ENCODE peak calls at places on chromosomes 3 and 15, in four cellular contexts. D is GM12878, X is H1, J is HepG2. M is an unnamed sample.
A peak's percentile ranks its signal among the peaks of the same experiment; 100 is the strongest.

GRCh38 chr3:172222474-172223071 is 183.2 kb downstream of the FNDC3B start:
- DNase-seq in D (no peak), X (no peak), J (no peak), M (no peak)

GRCh38 chr15:57375827-57376694 is at the start of gene CGNL1:
- DNase-seq in D (no peak), X (no peak), J (peak; percentile 14), M (no peak)

GRCh38 chr3:139104062-139104461 is 59.4 kb upstream of the PRR23C start:
- DNase-seq in D (no peak), X (no peak), J (no peak), M (no peak)

GRCh38 chr15:63360170-63360569 is 21.5 kb downstream of the CA12 start:
- DNase-seq in D (no peak), X (no peak), J (no peak), M (no peak)

GRCh38 chr3:123698813-123699212 is 114.0 kb upstream of the HACD2 start:
- DNase-seq in D (no peak), X (no peak), J (no peak), M (no peak)

GRCh38 chr15:62849316-62850129 is 193.0 kb upstream of the TPM1 start:
- DNase-seq in D (no peak), X (no peak), J (no peak), M (peak; percentile 75)

GRCh38 chr3:184314700-184315505 is 497 bp downstream of the EIF4G1 start:
- DNase-seq in D (no peak), X (no peak), J (peak; percentile 48), M (no peak)

GRCh38 chr3:50612234-50612972 is 829 bp upstream of the CISH start:
- DNase-seq in D (no peak), X (no peak), J (no peak), M (no peak)

GRCh38 chr3:188270423-188270972 is 116.5 kb downstream of the LPP start:
- DNase-seq in D (no peak), X (no peak), J (peak; percentile 89), M (no peak)

GRCh38 chr3:111112913-111113312 is 41.3 kb downstream of the NECTIN3 start:
- DNase-seq in D (no peak), X (no peak), J (no peak), M (no peak)

GRCh38 chr15:58839485-58839884 is 68.4 kb downstream of the MINDY2 start:
- DNase-seq in D (no peak), X (no peak), J (peak; percentile 24), M (no peak)

GRCh38 chr3:127734754-127735473 is 62.2 kb downstream of the ABTB1 start:
- DNase-seq in D (no peak), X (no peak), J (no peak), M (peak; percentile 39)

GRCh38 chr3:118272976-118273375 is 761.7 kb downstream of the IGSF11 start:
- DNase-seq in D (no peak), X (no peak), J (no peak), M (no peak)

GRCh38 chr3:125143982-125144652 is 68.4 kb downstream of the SLC12A8 start:
- DNase-seq in D (no peak), X (no peak), J (no peak), M (no peak)

GRCh38 chr15:37199546-37199945 is 99.2 kb upstream of the MEIS2 start:
- DNase-seq in D (no peak), X (no peak), J (no peak), M (no peak)

GRCh38 chr15:29569533-29570092 is 252.7 kb downstream of the TJP1 start:
- DNase-seq in D (no peak), X (no peak), J (no peak), M (no peak)

GRCh38 chr3:171825222-171825828 is 15.0 kb upstream of the PLD1 start:
- DNase-seq in D (no peak), X (no peak), J (peak; percentile 78), M (no peak)

GRCh38 chr3:195773956-195774537 is 37.7 kb downstream of the MUC4 start:
- DNase-seq in D (no peak), X (no peak), J (no peak), M (no peak)

DNA sequence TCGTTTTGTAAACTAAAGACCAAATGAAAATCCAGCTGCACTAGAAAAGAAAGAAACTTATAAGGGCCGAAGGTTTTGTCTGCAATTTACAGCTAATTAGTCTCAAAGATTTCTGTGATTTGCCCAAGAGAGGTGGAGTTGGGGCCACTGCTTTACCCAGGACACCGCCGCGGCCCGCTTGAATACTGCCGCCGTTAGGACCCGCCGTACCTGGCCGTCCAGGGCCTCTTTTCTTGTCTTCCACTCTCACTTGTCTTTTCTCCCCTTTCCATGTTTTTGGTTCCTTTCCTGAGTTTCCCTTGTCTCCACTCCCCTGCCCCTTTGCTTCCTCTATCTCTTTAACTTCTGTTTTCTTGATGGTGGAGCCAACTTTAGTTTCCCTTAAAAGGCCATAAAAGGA is 15.7 kb upstream of the CCNL1 start:
- DNase-seq in D (no peak), X (no peak), J (no peak), M (no peak)
- TF ChIP-seq SUZ12 in D (no peak), X (no peak), J (no peak), M (no peak)

GRCh38 chr3:8371085-8371551 is 130.5 kb upstream of the LMCD1 start:
- DNase-seq in D (no peak), X (no peak), J (no peak), M (no peak)
- H3K9me3 ChIP-seq in D (no peaks in the 10 kb centered on the region), X (no peaks in the 10 kb centered on the region), J (no peaks in the 10 kb centered on the region), M (no peaks in the 10 kb centered on the region)

DNA sequence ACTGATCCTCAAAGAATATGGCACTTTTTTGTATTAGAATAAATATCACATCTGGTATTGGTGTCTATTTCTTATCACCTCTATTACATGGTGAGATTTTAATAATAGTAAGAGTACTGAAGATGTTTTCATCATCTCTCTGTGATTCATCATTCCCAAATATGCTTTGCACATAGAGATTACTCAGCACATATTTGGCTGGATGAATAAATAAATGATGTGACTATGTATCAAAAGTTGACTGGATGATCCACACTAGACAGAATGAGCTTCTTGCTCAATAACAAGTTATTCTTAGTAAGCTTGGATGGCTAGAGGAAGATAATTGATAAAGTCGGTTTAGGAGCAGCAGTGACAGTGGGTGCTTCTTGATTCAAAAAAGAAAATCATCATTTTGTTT is 105.0 kb upstream of the OSTN start:
- DNase-seq in D (no peak), X (no peak), J (no peak), M (no peak)
- TF ChIP-seq SUZ12 in D (no peak), X (no peak), J (no peak), M (no peak)

GRCh38 chr3:9569054-9569453 is 15.4 kb upstream of the LHFPL4 start:
- DNase-seq in D (no peak), X (no peak), J (no peak), M (no peak)

GRCh38 chr3:9565316-9565715 is 11.7 kb upstream of the LHFPL4 start:
- DNase-seq in D (no peak), X (no peak), J (no peak), M (no peak)

DNA sequence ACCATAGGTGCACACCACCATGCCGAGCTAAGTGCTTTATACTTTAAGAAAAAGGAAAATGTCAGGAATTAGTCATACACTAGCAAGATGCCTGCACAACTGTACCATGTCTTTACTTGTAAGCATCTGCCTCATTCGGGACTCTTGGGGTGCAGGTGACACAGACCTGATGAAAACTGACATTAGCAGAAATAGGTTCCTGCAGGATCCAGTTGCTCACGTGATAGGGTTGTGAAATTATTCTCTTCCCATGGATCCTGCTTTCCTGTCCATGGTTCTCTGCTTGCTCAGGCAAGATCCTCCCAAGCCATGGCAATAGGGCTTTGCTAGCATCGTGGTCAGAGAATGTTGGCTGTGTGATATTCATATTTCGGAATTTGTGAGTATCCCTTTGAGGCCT is 10.2 kb upstream of the LHFPL4 start:
- DNase-seq in D (no peak), X (no peak), J (no peak), M (no peak)
- H3K9me3 ChIP-seq in D (no peaks in the 10 kb centered on the region), X (peaks cover 7% of the 10 kb centered on the region), J (no peaks in the 10 kb centered on the region), M (peaks cover 18% of the 10 kb centered on the region)

DNA sequence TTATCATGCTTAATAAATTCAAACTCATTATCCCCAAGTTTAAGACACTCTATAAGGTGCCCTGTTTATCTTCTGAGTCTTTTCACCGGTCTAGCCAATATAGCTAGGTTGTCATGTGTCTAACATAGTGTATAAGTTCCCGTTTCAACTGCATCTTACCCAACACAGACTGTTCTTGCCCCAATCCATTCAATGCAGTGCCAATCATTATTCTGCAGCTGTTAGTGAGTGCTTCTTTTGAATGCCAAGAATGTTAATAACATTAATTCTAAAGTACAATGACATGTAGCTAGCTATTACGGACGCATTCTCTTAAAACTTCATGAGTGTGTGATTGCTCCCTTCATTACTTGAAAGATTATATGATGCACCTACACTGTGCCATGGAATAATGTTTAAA is 646.4 kb upstream of the NR2F2 start:
- DNase-seq in D (no peak), X (no peak), J (no peak), M (no peak)
- TF ChIP-seq SUZ12 in D (no peak), X (no peak), J (no peak), M (no peak)

GRCh38 chr15:25245801-25246622 is 192.8 kb downstream of the UBE3A start:
- DNase-seq in D (no peak), X (no peak), J (no peak), M (no peak)

GRCh38 chr15:25243800-25244097 is 195.1 kb downstream of the UBE3A start:
- DNase-seq in D (no peak), X (no peak), J (no peak), M (no peak)

GRCh38 chr15:25246641-25247417 is 192.0 kb downstream of the UBE3A start:
- DNase-seq in D (no peak), X (no peak), J (no peak), M (no peak)

GRCh38 chr15:25242957-25243799 is 195.6 kb downstream of the UBE3A start:
- DNase-seq in D (no peak), X (no peak), J (no peak), M (no peak)

GRCh38 chr15:25244731-25245585 is 193.9 kb downstream of the UBE3A start:
- DNase-seq in D (no peak), X (no peak), J (no peak), M (no peak)
- H3K9me3 ChIP-seq in D (no peaks in the 10 kb centered on the region), X (peaks cover 98% of the 10 kb centered on the region), J (peaks cover 96% of the 10 kb centered on the region), M (no peaks in the 10 kb centered on the region)

GRCh38 chr3:46626039-46626438 is 13.7 kb downstream of the FAM240A start:
- DNase-seq in D (no peak), X (no peak), J (no peak), M (no peak)

GRCh38 chr3:46627078-46627477 is 14.8 kb downstream of the FAM240A start:
- DNase-seq in D (no peak), X (no peak), J (no peak), M (no peak)

GRCh38 chr3:46624533-46624932 is 12.2 kb downstream of the FAM240A start:
- DNase-seq in D (no peak), X (no peak), J (no peak), M (no peak)

GRCh38 chr3:46628980-46629379 is 16.7 kb downstream of the FAM240A start:
- DNase-seq in D (no peak), X (no peak), J (no peak), M (no peak)

GRCh38 chr3:46624976-46625490 is 12.7 kb downstream of the FAM240A start:
- DNase-seq in D (no peak), X (no peak), J (no peak), M (no peak)
- TF ChIP-seq SUZ12 in D (no peak), X (no peak), J (no peak), M (no peak)

DNA sequence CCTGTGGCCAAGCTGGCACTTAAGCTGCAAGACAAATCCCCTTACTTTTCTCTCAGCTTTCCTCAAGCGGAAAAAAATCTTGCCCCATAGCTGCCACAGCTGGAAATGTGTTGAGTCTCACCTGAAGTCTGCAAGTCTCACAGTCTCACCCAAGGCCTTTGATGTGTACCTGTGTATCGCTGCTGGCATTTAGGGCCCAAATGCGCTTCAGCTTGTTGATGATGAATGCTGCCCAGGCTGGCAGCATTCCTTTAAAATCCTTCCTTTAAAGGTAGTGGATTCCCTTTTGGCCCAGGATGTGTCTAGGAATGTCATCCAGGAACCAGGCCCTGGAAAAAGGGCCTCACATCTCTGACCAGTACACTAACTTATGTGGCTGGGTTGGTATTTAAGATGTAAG is 7.0 kb downstream of the OR5K4 start:
- DNase-seq in D (no peak), X (no peak), J (no peak), M (no peak)
- H3K9me3 ChIP-seq in D (no peaks in the 10 kb centered on the region), X (no peaks in the 10 kb centered on the region), J (peaks cover 6% of the 10 kb centered on the region), M (peaks cover 17% of the 10 kb centered on the region)

M was measured in NT2/D1.